ENCODE peak calls at places on chromosomes 5 and 9, in nine cellular contexts. R is fibroblast of mammary gland, E is adrenal gland, S is nephron progenitor cell, J is renal cortical epithelial cell, B is heart right ventricle, K is non-pigmented ciliary epithelial cell, Z is chondrocyte, T is left ventricle myocardium inferior. W is an unnamed sample.

GRCh38 chr5:134100283-134101011 is 14.0 kb upstream of the TCF7 start:
- DNase-seq in K (no peak), T (no peak), R (peak), S (no peak), J (peak), B (no peak), E (peak), Z (no peak), W (no peak)

GRCh38 chr5:21644032-21644431 is 1209.1 kb downstream of the CDH12 start:
- DNase-seq in S (no peak), T (no peak), J (no peak), K (no peak), R (no peak), Z (no peak), B (no peak), E (no peak), W (no peak)

GRCh38 chr9:124477211-124478013 is 27.2 kb downstream of the ADGRD2 start:
- DNase-seq in Z (no peak), J (no peak), R (no peak), S (peak), E (no peak), K (no peak), T (no peak), B (no peak), W (no peak)

GRCh38 chr9:136021891-136022681 is 60.9 kb upstream of the UBAC1 start:
- DNase-seq in S (no peak), R (no peak), K (no peak), J (no peak), B (peak), Z (no peak), T (peak), E (no peak), W (peak)

GRCh38 chr9:23447944-23448343 is 378.1 kb downstream of the ELAVL2 start:
- DNase-seq in E (no peak), K (no peak), Z (no peak), S (no peak), J (no peak), B (no peak), T (no peak), R (no peak), W (no peak)

GRCh38 chr9:134252084-134252830 is 74.0 kb upstream of the RXRA start:
- DNase-seq in T (no peak), K (no peak), B (no peak), E (no peak), J (no peak), S (no peak), R (no peak), Z (no peak), W (no peak)

GRCh38 chr9:86354882-86355399 is 731 bp upstream of the TUT7 start:
- DNase-seq in K (no peak), J (peak), B (no peak), R (peak), Z (no peak), E (no peak), T (no peak), S (no peak), W (no peak)

GRCh38 chr9:23322392-23322791 is 503.6 kb downstream of the ELAVL2 start:
- DNase-seq in E (no peak), R (peak), K (no peak), Z (no peak), B (no peak), T (no peak), S (no peak), J (peak), W (no peak)

GRCh38 chr9:109903515-109904138 is 123.6 kb downstream of the PALM2AKAP2 start:
- DNase-seq in Z (no peak), B (peak), T (peak), K (no peak), J (peak), E (peak), S (peak), R (peak), W (peak)

GRCh38 chr5:130035388-130035787 is 131.1 kb downstream of the CHSY3 start:
- DNase-seq in B (no peak), K (no peak), T (no peak), J (no peak), S (no peak), Z (no peak), R (no peak), E (no peak), W (no peak)

GRCh38 chr5:100430268-100430900 is 104.8 kb upstream of the FAM174A start:
- DNase-seq in T (peak), K (no peak), E (peak), R (peak), S (peak), J (peak), Z (no peak), B (peak), W (no peak)

GRCh38 chr9:114050226-114050568 is 27.9 kb downstream of the AMBP start:
- DNase-seq in T (no peak), E (no peak), J (no peak), B (no peak), K (no peak), Z (no peak), S (no peak), R (no peak), W (no peak)

GRCh38 chr5:14581891-14582796 is 552 bp downstream of the OTULINL start:
- DNase-seq in T (peak), K (no peak), S (peak), Z (no peak), B (peak), R (peak), J (no peak), E (peak), W (peak)

GRCh38 chr5:154878642-154879335 is 20.4 kb downstream of the CNOT8 start:
- DNase-seq in T (no peak), K (no peak), R (no peak), J (no peak), B (no peak), E (no peak), Z (no peak), S (no peak), W (no peak)

GRCh38 chr5:39675676-39676075 is 250.9 kb upstream of the DAB2 start:
- DNase-seq in S (no peak), R (no peak), J (no peak), B (no peak), K (no peak), Z (no peak), E (no peak), T (no peak), W (no peak)

GRCh38 chr5:81303563-81303962 is 2.2 kb downstream of the ZCCHC9 start:
- DNase-seq in K (peak), T (no peak), E (no peak), R (peak), Z (no peak), B (no peak), S (no peak), J (no peak), W (no peak)

GRCh38 chr9:105515811-105516413 is 42.0 kb upstream of the FKTN start:
- DNase-seq in R (no peak), K (no peak), E (no peak), T (no peak), S (no peak), Z (no peak), B (no peak), J (no peak), W (no peak)

GRCh38 chr9:137449931-137450537 is 8.9 kb upstream of the ENTPD8 start:
- DNase-seq in B (no peak), R (no peak), T (no peak), S (peak), E (no peak), Z (no peak), K (no peak), J (no peak), W (no peak)

GRCh38 chr5:15885156-15885555 is 294.4 kb downstream of the MARCHF11 start:
- DNase-seq in S (no peak), R (peak), E (no peak), B (no peak), J (no peak), Z (no peak), K (peak), T (no peak), W (no peak)

GRCh38 chr5:16913187-16913839 is 22.8 kb downstream of the MYO10 start:
- DNase-seq in E (no peak), Z (no peak), T (no peak), B (no peak), R (no peak), J (no peak), K (no peak), S (no peak), W (no peak)

GRCh38 chr5:136192015-136192525 is 892 bp downstream of the SMIM32 start:
- DNase-seq in Z (no peak), T (no peak), R (no peak), B (no peak), E (no peak), J (no peak), S (no peak), K (no peak), W (no peak)

GRCh38 chr9:7957803-7958202 is 158.2 kb upstream of the DMAC1 start:
- DNase-seq in B (no peak), S (no peak), T (no peak), J (no peak), Z (no peak), K (no peak), R (no peak), E (no peak), W (no peak)

GRCh38 chr5:180848265-180848664 is 12.8 kb downstream of the ZFP62 start:
- DNase-seq in E (no peak), R (no peak), B (no peak), J (no peak), T (no peak), K (no peak), Z (no peak), S (no peak), W (no peak)

GRCh38 chr9:120931278-120932085 is 4.9 kb upstream of the TRAF1 start:
- DNase-seq in K (no peak), Z (no peak), B (peak), S (no peak), E (peak), R (peak), J (peak), T (no peak), W (no peak)

GRCh38 chr9:7237473-7238243 is 479.9 kb downstream of the KDM4C start:
- DNase-seq in T (no peak), Z (no peak), E (no peak), K (no peak), R (peak), J (no peak), S (no peak), B (no peak), W (no peak)

GRCh38 chr5:107502711-107503110 is 168.0 kb downstream of the EFNA5 start:
- DNase-seq in J (no peak), K (no peak), T (no peak), S (no peak), B (no peak), E (no peak), Z (no peak), R (no peak), W (no peak)

GRCh38 chr9:118529210-118529609 is 825.0 kb downstream of the TLR4 start:
- DNase-seq in E (no peak), S (no peak), R (peak), K (peak), T (no peak), Z (no peak), J (peak), B (peak), W (no peak)

GRCh38 chr5:149221326-149221725 is 50.3 kb upstream of the AFAP1L1 start:
- DNase-seq in E (no peak), B (no peak), K (no peak), J (no peak), R (peak), T (no peak), Z (no peak), S (no peak), W (no peak)

GRCh38 chr9:127393680-127394079 is 3.3 kb upstream of the SLC2A8 start:
- DNase-seq in E (peak), B (no peak), T (no peak), Z (no peak), S (no peak), R (peak), K (no peak), J (no peak), W (no peak)

GRCh38 chr5:143752165-143752564 is 59.8 kb upstream of the HMHB1 start:
- DNase-seq in T (no peak), E (no peak), R (no peak), Z (no peak), J (no peak), B (no peak), S (no peak), K (no peak), W (no peak)

GRCh38 chr9:132716007-132716406 is 45.7 kb downstream of the GTF3C4 start:
- DNase-seq in Z (no peak), J (no peak), B (no peak), T (no peak), K (no peak), E (no peak), R (no peak), S (no peak), W (no peak)

GRCh38 chr9:28808042-28808441 is 1234.8 kb upstream of the C9orf72 start:
- DNase-seq in B (no peak), J (peak), E (no peak), Z (no peak), K (peak), R (peak), T (no peak), S (no peak), W (no peak)

GRCh38 chr9:71897573-71897972 is 13.4 kb downstream of the ABHD17B start:
- DNase-seq in S (no peak), E (no peak), T (no peak), J (no peak), K (no peak), R (peak), Z (no peak), B (no peak), W (no peak)

GRCh38 chr5:80083115-80083890 is 48.2 kb downstream of the THBS4 start:
- DNase-seq in T (no peak), Z (no peak), S (no peak), B (peak), E (peak), R (peak), J (peak), K (peak), W (peak)

W was measured in uterus.